ENCODE peak calls at places on chromosomes 7 and 10, in five cellular contexts. O is H7, C is prostate gland, I is endodermal cell, U is sciatic nerve. H is an unnamed sample.

GRCh38 chr10:75386128-75386527 is 15.4 kb downstream of the ZNF503 start:
- DNase-seq in O (no peak), C (no peak), I (no peak), U (no peak), H (no peak)

GRCh38 chr10:37680716-37681616 is 176.4 kb downstream of the ZNF248 start:
- DNase-seq in O (peak), C (no peak), I (no peak), U (no peak), H (peak)

GRCh38 chr10:4830546-4830945 is 4.5 kb downstream of the AKR1E2 start:
- DNase-seq in O (no peak), C (no peak), I (no peak), U (no peak), H (no peak)

GRCh38 chr7:47326220-47326619 is 255.7 kb downstream of the TNS3 start:
- DNase-seq in O (peak), C (no peak), I (peak), U (peak), H (no peak)

GRCh38 chr7:44967571-44968446 is 11.0 kb downstream of the MYO1G start:
- DNase-seq in O (peak), C (no peak), I (peak), U (peak), H (peak)

GRCh38 chr10:16612148-16612742 is 90.6 kb upstream of the C1QL3 start:
- DNase-seq in O (peak), C (no peak), I (peak), U (no peak), H (no peak)

GRCh38 chr10:48207853-48208252 is 66.6 kb downstream of the FRMPD2 start:
- DNase-seq in O (no peak), C (no peak), I (no peak), U (no peak), H (no peak)

GRCh38 chr10:129775681-129776080 is 188.4 kb downstream of the EBF3 start:
- DNase-seq in O (no peak), C (no peak), I (peak), U (no peak), H (peak)

GRCh38 chr10:61836888-61837747 is 64.4 kb upstream of the ARID5B start:
- DNase-seq in O (no peak), C (no peak), I (no peak), U (no peak), H (no peak)

GRCh38 chr10:22634606-22635467 is 79.5 kb downstream of the PIP4K2A start:
- DNase-seq in O (no peak), C (no peak), I (no peak), U (no peak), H (no peak)

GRCh38 chr7:84247591-84247990 is 53.0 kb upstream of the SEMA3A start:
- DNase-seq in O (no peak), C (no peak), I (no peak), U (no peak), H (no peak)

GRCh38 chr10:69911571-69912528 is 110.1 kb downstream of the COL13A1 start:
- DNase-seq in O (no peak), C (peak), I (no peak), U (no peak), H (no peak)

GRCh38 chr7:76514926-76515325 is 4.6 kb downstream of the UPK3B start:
- DNase-seq in O (peak), C (no peak), I (peak), U (peak), H (peak)

GRCh38 chr10:67327626-67328535 is 368.1 kb downstream of the CTNNA3 start:
- DNase-seq in O (no peak), C (no peak), I (no peak), U (no peak), H (peak)

GRCh38 chr10:88080213-88080612 is 216.8 kb downstream of the PTEN start:
- DNase-seq in O (no peak), C (peak), I (no peak), U (no peak), H (no peak)

GRCh38 chr10:114290038-114290437 is 51.0 kb downstream of the VWA2 start:
- DNase-seq in O (no peak), C (no peak), I (no peak), U (peak), H (peak)

GRCh38 chr10:101014966-101015581 is 15.5 kb downstream of the LZTS2 start:
- DNase-seq in O (no peak), C (no peak), I (no peak), U (no peak), H (no peak)

GRCh38 chr7:111089822-111090426 is 1.0 kb upstream of the LRRN3 start:
- DNase-seq in O (no peak), C (no peak), I (no peak), U (no peak), H (no peak)

GRCh38 chr7:113113912-113114311 is 4.4 kb downstream of the SMIM30 start:
- DNase-seq in O (no peak), C (no peak), I (peak), U (no peak), H (no peak)

GRCh38 chr10:17910144-17910789 is 41.5 kb upstream of the SLC39A12 start:
- DNase-seq in O (peak), C (peak), I (peak), U (peak), H (no peak)

GRCh38 chr10:61217851-61218565 is 235.2 kb downstream of the TMEM26 start:
- DNase-seq in O (no peak), C (no peak), I (no peak), U (no peak), H (no peak)

GRCh38 chr7:100247152-100247757 is 27.5 kb downstream of the PVRIG start:
- DNase-seq in O (peak), C (peak), I (peak), U (no peak), H (no peak)

GRCh38 chr7:45920543-45921380 is at the start of gene IGFBP3:
- DNase-seq in O (peak), C (peak), I (peak), U (no peak), H (no peak)

GRCh38 chr10:70232155-70232858 is 922 bp downstream of the PPA1 start:
- DNase-seq in O (peak), C (peak), I (peak), U (peak), H (peak)

GRCh38 chr10:124285587-124286527 is 132.9 kb downstream of the OAT start:
- DNase-seq in O (no peak), C (no peak), I (peak), U (peak), H (peak)

GRCh38 chr10:43209651-43210141 is 57.2 kb downstream of the RASGEF1A start:
- DNase-seq in O (no peak), C (no peak), I (peak), U (peak), H (peak)

GRCh38 chr10:34956756-34957155 is 133.4 kb downstream of the CUL2 start:
- DNase-seq in O (no peak), C (no peak), I (no peak), U (no peak), H (no peak)

GRCh38 chr10:132210766-132211165 is 24.0 kb downstream of the DPYSL4 start:
- DNase-seq in O (no peak), C (no peak), I (no peak), U (no peak), H (no peak)

GRCh38 chr10:124172241-124172661 is 78.9 kb upstream of the CHST15 start:
- DNase-seq in O (peak), C (no peak), I (no peak), U (no peak), H (no peak)

GRCh38 chr7:73978681-73979563 is 49.1 kb upstream of the ELN start:
- DNase-seq in O (peak), C (no peak), I (peak), U (peak), H (peak)

GRCh38 chr7:106450716-106451115 is 165.9 kb upstream of the NAMPT start:
- DNase-seq in O (no peak), C (no peak), I (no peak), U (no peak), H (no peak)

GRCh38 chr10:116490028-116490662 is 55.6 kb upstream of the PNLIP start:
- DNase-seq in O (peak), C (no peak), I (no peak), U (no peak), H (no peak)

GRCh38 chr7:104985259-104985617 is 28.8 kb upstream of the KMT2E start:
- DNase-seq in O (no peak), C (no peak), I (no peak), U (no peak), H (no peak)

GRCh38 chr10:88116491-88116890 is 253.1 kb downstream of the PTEN start:
- DNase-seq in O (no peak), C (no peak), I (no peak), U (no peak), H (no peak)

GRCh38 chr7:92057375-92057774 is 76.9 kb downstream of the CYP51A1 start:
- DNase-seq in O (peak), C (peak), I (no peak), U (no peak), H (no peak)

GRCh38 chr7:128299109-128299514 is 44.6 kb downstream of the RBM28 start:
- DNase-seq in O (peak), C (no peak), I (peak), U (no peak), H (no peak)

GRCh38 chr7:151888716-151889115 is 11.8 kb upstream of the PRKAG2 start:
- DNase-seq in O (no peak), C (no peak), I (no peak), U (no peak), H (no peak)

GRCh38 chr7:15305002-15305600 is 256.7 kb downstream of the AGMO start:
- DNase-seq in O (no peak), C (no peak), I (peak), U (no peak), H (no peak)

H was measured in spleen.